ENCODE peak calls at places on chromosome 3, in nine cellular contexts. E is GM10248; L is Right ventricle myocardium inferior; K is NCI-H69; Y is WERI-Rb-1; R is T-helper 2 cell; D is central memory CD4-positive, alpha-beta T cell; S is frontal cortex; P is NCI-H2029 treated with DMSO at 0.1 percent for 48 hours. V is an unnamed sample.

GRCh38 chr3:184171562-184171961 is 3.1 kb upstream of the AP2M1 start:
- DNase-seq in E (peak; percentile 61), L (no peak), K (no peak), Y (no peak), R (no peak), D (no peak), S (no peak), P (no peak), V (no peak)

GRCh38 chr3:42014443-42014945 is 52.6 kb upstream of the ULK4 start:
- DNase-seq in E (no peak), L (no peak), K (peak; percentile 54), Y (no peak), R (peak; percentile 48), D (peak; percentile 5), S (no peak), P (peak; percentile 69), V (no peak)

GRCh38 chr3:172987268-172987667 is 153.8 kb downstream of the SPATA16 start:
- DNase-seq in E (no peak), L (no peak), K (peak; percentile 61), Y (peak; percentile 28), R (no peak), D (no peak), S (no peak), P (no peak), V (no peak)

GRCh38 chr3:53680026-53680425 is 166.2 kb downstream of the CHDH start:
- DNase-seq in E (no peak), L (peak; percentile 69), K (peak; percentile 65), Y (no peak), R (no peak), D (no peak), S (peak; percentile 29), P (no peak), V (no peak)

GRCh38 chr3:11950576-11950975 is 53.6 kb upstream of the SYN2 start:
- DNase-seq in E (no peak), L (no peak), K (no peak), Y (no peak), R (no peak), D (no peak), S (no peak), P (no peak), V (no peak)

GRCh38 chr3:187101184-187102072 is 37.9 kb downstream of the RPL39L start:
- DNase-seq in E (no peak), L (peak; percentile 80), K (peak; percentile 7), Y (no peak), R (peak; percentile 71), D (peak; percentile 37), S (peak; percentile 33), P (peak; percentile 77), V (peak; percentile 33)

GRCh38 chr3:54846085-54846484 is 81.8 kb downstream of the LRTM1 start:
- DNase-seq in E (no peak), L (no peak), K (peak; percentile 35), Y (no peak), R (no peak), D (no peak), S (no peak), P (no peak), V (no peak)

GRCh38 chr3:68288050-68288449 is 633.6 kb upstream of the SUCLG2 start:
- DNase-seq in E (no peak), L (no peak), K (no peak), Y (no peak), R (no peak), D (no peak), S (no peak), P (no peak), V (no peak)

GRCh38 chr3:59442056-59442455 is 392.2 kb upstream of the CFAP20DC start:
- DNase-seq in E (no peak), L (no peak), K (no peak), Y (peak; percentile 54), R (no peak), D (no peak), S (no peak), P (no peak), V (no peak)

GRCh38 chr3:159964166-159964973 is 24.3 kb upstream of the IL12A start:
- DNase-seq in E (peak; percentile 73), L (no peak), K (no peak), Y (no peak), R (peak; percentile 76), D (no peak), S (no peak), P (no peak), V (no peak)

GRCh38 chr3:143183668-143183970 is 64.0 kb downstream of the CHST2 start:
- DNase-seq in E (no peak), L (no peak), K (no peak), Y (no peak), R (no peak), D (no peak), S (no peak), P (no peak), V (no peak)

GRCh38 chr3:138513073-138513843 is 78.8 kb downstream of the ESYT3 start:
- DNase-seq in E (peak; percentile 47), L (no peak), K (no peak), Y (no peak), R (peak; percentile 90), D (no peak), S (no peak), P (no peak), V (no peak)

GRCh38 chr3:192494176-192494575 is 233.2 kb downstream of the FGF12 start:
- DNase-seq in E (no peak), L (no peak), K (no peak), Y (no peak), R (no peak), D (no peak), S (no peak), P (peak; percentile 86), V (no peak)

GRCh38 chr3:51270559-51270958 is 114.5 kb upstream of the MANF start:
- DNase-seq in E (no peak), L (no peak), K (no peak), Y (no peak), R (no peak), D (no peak), S (no peak), P (no peak), V (no peak)

GRCh38 chr3:134357914-134358811 is 16.1 kb downstream of the AMOTL2 start:
- DNase-seq in E (peak; percentile 64), L (no peak), K (peak; percentile 8), Y (no peak), R (no peak), D (no peak), S (no peak), P (no peak), V (no peak)

GRCh38 chr3:24502690-24503089 is 8.0 kb upstream of the THRB start:
- DNase-seq in E (no peak), L (no peak), K (no peak), Y (no peak), R (no peak), D (no peak), S (no peak), P (no peak), V (no peak)

GRCh38 chr3:132723551-132723950 is 1.3 kb upstream of the NPHP3 start:
- DNase-seq in E (no peak), L (no peak), K (no peak), Y (no peak), R (no peak), D (no peak), S (no peak), P (no peak), V (no peak)

GRCh38 chr3:171810278-171811058 is at the start of gene PLD1:
- DNase-seq in E (peak; percentile 72), L (peak; percentile 92), K (peak; percentile 92), Y (peak; percentile 69), R (peak; percentile 77), D (no peak), S (peak; percentile 72), P (peak; percentile 53), V (no peak)

GRCh38 chr3:71389911-71390573 is 193.5 kb downstream of the FOXP1 start:
- DNase-seq in E (no peak), L (no peak), K (peak; percentile 77), Y (no peak), R (peak; percentile 48), D (no peak), S (no peak), P (peak; percentile 30), V (no peak)

GRCh38 chr3:45943207-45943846 is at the start of gene CXCR6:
- DNase-seq in E (no peak), L (no peak), K (no peak), Y (no peak), R (peak; percentile 82), D (peak; percentile 59), S (no peak), P (no peak), V (peak; percentile 22)

GRCh38 chr3:196654691-196655090 is 15.2 kb downstream of the NRROS start:
- DNase-seq in E (no peak), L (no peak), K (no peak), Y (no peak), R (no peak), D (no peak), S (no peak), P (no peak), V (no peak)

GRCh38 chr3:140438736-140439505 is 238.9 kb upstream of the TRIM42 start:
- DNase-seq in E (no peak), L (no peak), K (no peak), Y (no peak), R (no peak), D (no peak), S (no peak), P (no peak), V (no peak)

GRCh38 chr3:50516048-50516871 is 12.8 kb upstream of the CACNA2D2 start:
- DNase-seq in E (no peak), L (peak; percentile 83), K (peak; percentile 77), Y (peak; percentile 89), R (no peak), D (no peak), S (no peak), P (no peak), V (no peak)

GRCh38 chr3:25654576-25654975 is 10.1 kb downstream of the TOP2B start:
- DNase-seq in E (no peak), L (no peak), K (no peak), Y (no peak), R (no peak), D (no peak), S (no peak), P (no peak), V (no peak)

GRCh38 chr3:61200255-61200654 is 51.0 kb downstream of the FHIT start:
- DNase-seq in E (no peak), L (no peak), K (no peak), Y (no peak), R (no peak), D (no peak), S (no peak), P (no peak), V (no peak)

GRCh38 chr3:72113964-72114363 is 329.0 kb upstream of the PROK2 start:
- DNase-seq in E (no peak), L (no peak), K (no peak), Y (no peak), R (no peak), D (no peak), S (no peak), P (no peak), V (no peak)

GRCh38 chr3:178456942-178457341 is 79.3 kb upstream of the KCNMB2 start:
- DNase-seq in E (no peak), L (no peak), K (peak; percentile 63), Y (no peak), R (no peak), D (no peak), S (no peak), P (no peak), V (no peak)